ENCODE peak calls at places on chromosomes 6 and 20, in eight cellular contexts. One of them, this sample, is unnamed.

GRCh38 chr6:11320914-11321549 is 88.6 kb upstream of the NEDD9 start:
- DNase-seq in SK-N-DZ: no peak
- DNase-seq in epithelial cell of esophagus: no peak
- DNase-seq in activated T-helper 1 cell treated with Interleukin-2 at 50 U/mL for 16 hours: no peak
- DNase-seq in heart left ventricle: no peak
- DNase-seq in body of pancreas: no peak
- DNase-seq in GM13976: no peak
- DNase-seq in activated T-cell treated with anti-CD3 and anti-CD28 coated beads for 48 hours: no peak
- DNase-seq in this sample: no peak

GRCh38 chr20:51094221-51094620 is 71.3 kb upstream of the KCNG1 start:
- DNase-seq in SK-N-DZ: peak
- DNase-seq in epithelial cell of esophagus: no peak
- DNase-seq in activated T-helper 1 cell treated with Interleukin-2 at 50 U/mL for 16 hours: no peak
- DNase-seq in activated T-cell treated with anti-CD3 and anti-CD28 coated beads for 48 hours: no peak
- DNase-seq in body of pancreas: no peak
- DNase-seq in heart left ventricle: no peak
- DNase-seq in GM13976: no peak
- DNase-seq in this sample: no peak

GRCh38 chr6:39391182-39391581 is 68.7 kb upstream of the KCNK16 start:
- DNase-seq in SK-N-DZ: no peak
- DNase-seq in heart left ventricle: no peak
- DNase-seq in body of pancreas: no peak
- DNase-seq in activated T-cell treated with anti-CD3 and anti-CD28 coated beads for 48 hours: no peak
- DNase-seq in activated T-helper 1 cell treated with Interleukin-2 at 50 U/mL for 16 hours: no peak
- DNase-seq in epithelial cell of esophagus: no peak
- DNase-seq in GM13976: no peak
- DNase-seq in this sample: no peak

GRCh38 chr20:61126369-61127195 is 125.5 kb upstream of the CDH4 start:
- DNase-seq in SK-N-DZ: no peak
- DNase-seq in body of pancreas: no peak
- DNase-seq in heart left ventricle: no peak
- DNase-seq in epithelial cell of esophagus: no peak
- DNase-seq in GM13976: no peak
- DNase-seq in activated T-cell treated with anti-CD3 and anti-CD28 coated beads for 48 hours: no peak
- DNase-seq in activated T-helper 1 cell treated with Interleukin-2 at 50 U/mL for 16 hours: no peak
- DNase-seq in this sample: no peak

GRCh38 chr6:14822689-14823088 is 423.2 kb upstream of the JARID2 start:
- DNase-seq in epithelial cell of esophagus: no peak
- DNase-seq in SK-N-DZ: no peak
- DNase-seq in activated T-helper 1 cell treated with Interleukin-2 at 50 U/mL for 16 hours: no peak
- DNase-seq in GM13976: no peak
- DNase-seq in heart left ventricle: no peak
- DNase-seq in activated T-cell treated with anti-CD3 and anti-CD28 coated beads for 48 hours: no peak
- DNase-seq in body of pancreas: no peak
- DNase-seq in this sample: no peak

GRCh38 chr6:116200619-116201249 is 53.1 kb downstream of the TSPYL4 start:
- DNase-seq in epithelial cell of esophagus: peak
- DNase-seq in heart left ventricle: no peak
- DNase-seq in SK-N-DZ: no peak
- DNase-seq in activated T-helper 1 cell treated with Interleukin-2 at 50 U/mL for 16 hours: no peak
- DNase-seq in body of pancreas: no peak
- DNase-seq in activated T-cell treated with anti-CD3 and anti-CD28 coated beads for 48 hours: no peak
- DNase-seq in GM13976: no peak
- DNase-seq in this sample: no peak

GRCh38 chr20:48523191-48523757 is 304.5 kb downstream of the PREX1 start:
- DNase-seq in epithelial cell of esophagus: peak
- DNase-seq in heart left ventricle: no peak
- DNase-seq in body of pancreas: peak
- DNase-seq in activated T-cell treated with anti-CD3 and anti-CD28 coated beads for 48 hours: no peak
- DNase-seq in SK-N-DZ: peak
- DNase-seq in activated T-helper 1 cell treated with Interleukin-2 at 50 U/mL for 16 hours: no peak
- DNase-seq in GM13976: peak
- DNase-seq in this sample: no peak

GRCh38 chr6:46419576-46420002 is 71.7 kb downstream of the RCAN2 start:
- DNase-seq in activated T-cell treated with anti-CD3 and anti-CD28 coated beads for 48 hours: no peak
- DNase-seq in epithelial cell of esophagus: peak
- DNase-seq in activated T-helper 1 cell treated with Interleukin-2 at 50 U/mL for 16 hours: no peak
- DNase-seq in heart left ventricle: peak
- DNase-seq in GM13976: peak
- DNase-seq in body of pancreas: peak
- DNase-seq in SK-N-DZ: peak
- DNase-seq in this sample: no peak

GRCh38 chr6:900716-901605 is 208.0 kb upstream of the EXOC2 start:
- DNase-seq in epithelial cell of esophagus: no peak
- DNase-seq in heart left ventricle: no peak
- DNase-seq in body of pancreas: peak
- DNase-seq in activated T-cell treated with anti-CD3 and anti-CD28 coated beads for 48 hours: no peak
- DNase-seq in activated T-helper 1 cell treated with Interleukin-2 at 50 U/mL for 16 hours: no peak
- DNase-seq in SK-N-DZ: no peak
- DNase-seq in GM13976: no peak
- DNase-seq in this sample: no peak

GRCh38 chr6:112223070-112223861 is 31.1 kb downstream of the LAMA4 start:
- DNase-seq in GM13976: no peak
- DNase-seq in epithelial cell of esophagus: no peak
- DNase-seq in body of pancreas: no peak
- DNase-seq in activated T-cell treated with anti-CD3 and anti-CD28 coated beads for 48 hours: no peak
- DNase-seq in activated T-helper 1 cell treated with Interleukin-2 at 50 U/mL for 16 hours: no peak
- DNase-seq in SK-N-DZ: no peak
- DNase-seq in heart left ventricle: no peak
- DNase-seq in this sample: no peak

GRCh38 chr6:41470341-41471063 is 75.7 kb upstream of the FOXP4 start:
- DNase-seq in activated T-helper 1 cell treated with Interleukin-2 at 50 U/mL for 16 hours: no peak
- DNase-seq in epithelial cell of esophagus: peak
- DNase-seq in SK-N-DZ: no peak
- DNase-seq in body of pancreas: peak
- DNase-seq in GM13976: peak
- DNase-seq in heart left ventricle: peak
- DNase-seq in activated T-cell treated with anti-CD3 and anti-CD28 coated beads for 48 hours: peak
- DNase-seq in this sample: no peak

GRCh38 chr6:24744911-24745310 is 26.0 kb upstream of the C6orf62 start:
- DNase-seq in GM13976: no peak
- DNase-seq in heart left ventricle: no peak
- DNase-seq in activated T-cell treated with anti-CD3 and anti-CD28 coated beads for 48 hours: no peak
- DNase-seq in body of pancreas: peak
- DNase-seq in SK-N-DZ: no peak
- DNase-seq in epithelial cell of esophagus: no peak
- DNase-seq in activated T-helper 1 cell treated with Interleukin-2 at 50 U/mL for 16 hours: no peak
- DNase-seq in this sample: no peak

This sample was measured in T-helper 17 cell.